ENCODE peak calls at places on chromosomes 5 and 9, in eight cellular contexts. W, P, T, D, B, F, U and I are unnamed samples. For H3K4me1, the result is how much of the 10 kb centered on the place peaks cover.

GRCh38 chr9:129206921-129207320 is 28.9 kb upstream of the IER5L start:
- DNase-seq in W (no peak), P (no peak), T (no peak), D (no peak), B (no peak), F (no peak), U (no peak), I (no peak)

GRCh38 chr9:86349271-86349670 is 4.9 kb downstream of the TUT7 start:
- DNase-seq in W (no peak), P (no peak), T (no peak), D (peak), B (no peak), F (no peak), U (no peak), I (no peak)

GRCh38 chr5:152388610-152389009 is 16.5 kb downstream of the NMUR2 start:
- DNase-seq in W (no peak), P (no peak), T (no peak), D (no peak), B (no peak), F (no peak), U (no peak), I (no peak)

GRCh38 chr9:117414906-117415583 is at the start of gene ASTN2:
- DNase-seq in W (no peak), P (no peak), T (no peak), D (no peak), B (peak), F (no peak), U (peak), I (peak)

GRCh38 chr5:2917524-2917923 is 166.0 kb upstream of the IRX2 start:
- DNase-seq in W (no peak), P (no peak), T (no peak), D (no peak), B (peak), F (no peak), U (no peak), I (no peak)

GRCh38 chr5:175709276-175709781 is 51.5 kb downstream of the HRH2 start:
- DNase-seq in W (no peak), P (peak), T (peak), D (no peak), B (no peak), F (peak), U (no peak), I (no peak)

GRCh38 chr9:89605181-89606048 is 603 bp downstream of the GADD45G start:
- DNase-seq in W (no peak), P (peak), T (peak), D (peak), B (peak), F (peak), U (peak), I (peak)

GRCh38 chr9:77417570-77417969 is 230.6 kb downstream of the GNA14 start:
- DNase-seq in W (no peak), P (no peak), T (no peak), D (peak), B (no peak), F (no peak), U (no peak), I (no peak)

GRCh38 chr9:93659044-93659836 is 82.9 kb downstream of the PHF2 start:
- DNase-seq in W (no peak), P (peak), T (no peak), D (no peak), B (no peak), F (peak), U (no peak), I (no peak)

GRCh38 chr5:71937906-71938698 is 169.2 kb upstream of the MAP1B start:
- DNase-seq in W (no peak), P (no peak), T (no peak), D (no peak), B (no peak), F (no peak), U (no peak), I (no peak)

GRCh38 chr5:103721183-103721582 is 158.6 kb upstream of the NUDT12 start:
- DNase-seq in W (no peak), P (no peak), T (no peak), D (no peak), B (no peak), F (no peak), U (no peak), I (no peak)

GRCh38 chr9:98254236-98255063 is 999 bp downstream of the TBC1D2 start:
- DNase-seq in W (no peak), P (no peak), T (no peak), D (no peak), B (no peak), F (no peak), U (no peak), I (no peak)

GRCh38 chr9:138119202-138120027 is 241.8 kb downstream of the CACNA1B start:
- DNase-seq in W (no peak), P (peak), T (no peak), D (no peak), B (no peak), F (no peak), U (no peak), I (no peak)

GRCh38 chr9:37775216-37775919 is 9.5 kb downstream of the EXOSC3 start:
- DNase-seq in W (no peak), P (no peak), T (no peak), D (no peak), B (no peak), F (no peak), U (no peak), I (no peak)

GRCh38 chr9:126802343-126803059 is 2.3 kb upstream of the ZBTB43 start:
- DNase-seq in W (no peak), P (no peak), T (no peak), D (no peak), B (no peak), F (no peak), U (no peak), I (no peak)

GRCh38 chr9:126806336-126806735 is 1.5 kb downstream of the ZBTB43 start:
- DNase-seq in W (no peak), P (no peak), T (no peak), D (no peak), B (no peak), F (no peak), U (no peak), I (no peak)

GRCh38 chr9:126804696-126805545 is at the start of gene ZBTB43:
- DNase-seq in W (peak), P (peak), T (peak), D (peak), B (peak), F (peak), U (peak), I (peak)

GRCh38 chr9:126804198-126804695 is 593 bp upstream of the ZBTB43 start:
- DNase-seq in W (no peak), P (no peak), T (no peak), D (no peak), B (no peak), F (peak), U (no peak), I (no peak)

GRCh38 chr9:126805546-126806262 is 864 bp downstream of the ZBTB43 start:
- DNase-seq in W (peak), P (peak), T (peak), D (peak), B (no peak), F (peak), U (peak), I (no peak)
- TF ChIP-seq POLR2AphosphoS5 in W (no peak), P (no peak), T (peak), D (no peak), B (no peak), F (no peak), U (no peak), I (no peak)

GRCh38 chr5:124650960-124651662 is 95.3 kb downstream of the ZNF608 start:
- DNase-seq in W (no peak), P (no peak), T (no peak), D (peak), B (peak), F (no peak), U (no peak), I (no peak)

GRCh38 chr5:124651663-124652513 is 94.6 kb downstream of the ZNF608 start:
- DNase-seq in W (no peak), P (peak), T (peak), D (peak), B (peak), F (peak), U (peak), I (peak)

GRCh38 chr5:124649548-124650501 is 96.6 kb downstream of the ZNF608 start:
- DNase-seq in W (no peak), P (peak), T (peak), D (peak), B (no peak), F (no peak), U (no peak), I (no peak)

GRCh38 chr5:124647393-124647792 is 99.0 kb downstream of the ZNF608 start:
- DNase-seq in W (no peak), P (no peak), T (no peak), D (no peak), B (no peak), F (no peak), U (no peak), I (no peak)

DNA sequence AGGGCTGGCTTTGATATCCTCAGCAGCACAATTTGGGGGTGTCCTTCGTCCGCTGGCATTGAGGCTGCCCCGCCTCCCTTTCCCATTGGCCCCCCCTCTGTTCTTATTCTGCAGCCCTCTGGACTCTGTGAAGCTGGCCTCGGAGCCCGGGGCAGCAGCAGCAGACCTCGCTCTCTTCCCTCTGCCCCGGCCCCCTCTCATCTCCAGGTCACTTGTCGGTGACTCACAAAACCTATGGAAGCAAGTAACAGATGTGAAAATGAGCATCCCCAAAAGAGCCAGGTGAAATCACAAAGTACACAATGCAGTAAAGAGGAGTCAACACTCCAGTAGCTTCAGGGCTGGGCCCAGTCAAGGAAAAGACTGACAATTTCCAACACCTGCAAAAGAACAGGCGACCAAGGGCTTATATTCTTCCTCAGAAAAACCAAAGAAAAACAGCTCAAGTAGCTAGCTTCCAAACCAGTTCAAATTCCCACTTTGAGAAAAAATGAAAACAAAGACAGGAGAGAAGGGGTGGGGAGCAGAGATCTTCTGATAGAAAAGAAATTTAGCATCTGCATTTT is 97.5 kb downstream of the ZNF608 start:
- DNase-seq in W (no peak), P (no peak), T (no peak), D (no peak), B (peak), F (no peak), U (no peak), I (no peak)
- H3K4me1 ChIP-seq in W (under half), P (half or more), T (half or more), D (under half), B (under half), F (half or more), U (under half), I (under half)

GRCh38 chr5:122500245-122501086 is 188.4 kb downstream of the SNCAIP start:
- DNase-seq in W (peak), P (no peak), T (no peak), D (peak), B (peak), F (peak), U (peak), I (no peak)

GRCh38 chr5:122493776-122494518 is 181.9 kb downstream of the SNCAIP start:
- DNase-seq in W (no peak), P (no peak), T (no peak), D (no peak), B (no peak), F (no peak), U (no peak), I (no peak)

GRCh38 chr5:122499617-122500016 is 187.6 kb downstream of the SNCAIP start:
- DNase-seq in W (no peak), P (no peak), T (no peak), D (no peak), B (no peak), F (no peak), U (no peak), I (no peak)

GRCh38 chr5:122501087-122501435 is 189.0 kb downstream of the SNCAIP start:
- DNase-seq in W (no peak), P (no peak), T (no peak), D (no peak), B (no peak), F (no peak), U (no peak), I (no peak)

DNA sequence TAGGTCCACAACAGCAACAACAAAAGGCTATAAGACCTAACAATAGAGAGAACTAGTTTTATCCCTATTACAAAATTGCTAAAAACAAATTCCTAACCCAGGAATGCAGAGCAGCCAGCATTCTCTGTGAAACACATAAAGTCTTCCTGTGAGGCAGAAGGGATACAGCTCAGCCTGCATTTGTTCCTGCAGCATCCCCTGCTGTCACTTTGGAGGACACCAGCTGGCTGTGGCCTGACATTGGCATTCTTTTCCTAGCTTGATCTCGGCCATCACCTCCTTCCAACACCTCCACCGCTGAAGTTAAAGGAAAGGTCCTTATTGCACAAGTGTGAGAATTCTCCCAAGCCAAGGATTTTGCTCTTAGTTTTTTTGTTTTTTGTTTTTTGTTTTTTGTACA is 186.1 kb downstream of the SNCAIP start:
- DNase-seq in W (no peak), P (no peak), T (no peak), D (no peak), B (no peak), F (no peak), U (peak), I (no peak)
- TF ChIP-seq CTCF in W (peak), P (no peak), T (no peak), D (no peak), B (peak), F (no peak), U (peak), I (no peak)

DNA sequence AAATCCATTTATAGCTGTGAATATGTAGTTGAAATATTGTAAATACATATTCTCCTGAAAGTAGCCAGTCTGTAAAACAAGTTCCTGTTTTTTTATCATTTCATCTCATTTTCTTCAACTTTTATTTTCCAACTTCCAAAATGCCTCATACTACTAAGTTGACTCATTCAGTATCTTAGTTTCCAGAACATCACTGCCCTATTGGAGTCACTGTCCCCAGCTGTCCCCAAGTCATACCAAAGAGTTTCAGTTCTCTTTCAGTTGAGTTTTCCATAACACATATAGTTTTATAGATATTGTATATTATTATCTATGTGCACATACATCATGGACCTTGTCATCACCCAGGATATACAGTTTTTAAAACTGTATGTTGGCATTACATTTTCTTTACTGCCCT is 261.7 kb downstream of the CDH12 start:
- DNase-seq in W (no peak), P (no peak), T (no peak), D (no peak), B (no peak), F (no peak), U (no peak), I (no peak)
- TF ChIP-seq POLR2AphosphoS5 in W (no peak), P (no peak), T (no peak), D (no peak), B (no peak), F (no peak), U (no peak), I (no peak)

DNA sequence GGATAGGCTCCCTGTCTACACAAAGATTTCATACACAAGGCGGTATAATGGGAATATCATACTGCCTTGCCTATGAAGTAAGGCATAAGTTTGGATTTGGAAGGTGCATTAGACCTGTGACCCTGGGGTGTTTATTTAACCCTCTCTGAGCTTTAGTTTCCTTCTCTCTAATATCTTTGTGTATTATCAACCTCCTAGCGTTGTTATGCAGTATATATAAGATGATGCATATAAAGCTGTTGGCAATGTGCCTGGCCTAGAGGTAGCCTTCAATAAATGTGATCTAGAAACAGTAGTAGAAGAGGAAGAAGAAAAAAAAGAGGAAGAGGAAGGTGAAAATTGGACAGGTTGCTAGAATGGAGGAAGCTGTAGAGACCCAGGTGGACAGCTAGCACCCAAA is 311.6 kb upstream of the CLINT1 start:
- DNase-seq in W (no peak), P (no peak), T (no peak), D (no peak), B (no peak), F (no peak), U (no peak), I (no peak)
- H3K4me1 ChIP-seq in W (under half), P (under half), T (under half), D (under half), B (under half), F (under half), U (under half), I (under half)

GRCh38 chr5:180090769-180091546 is 19.4 kb upstream of the RNF130 start:
- DNase-seq in W (peak), P (no peak), T (peak), D (peak), B (peak), F (no peak), U (peak), I (peak)
- TF ChIP-seq CTCF in W (no peak), P (peak), T (no peak), D (peak), B (peak), F (no peak), U (peak), I (peak)

GRCh38 chr5:172187118-172188032 is 649 bp downstream of the STK10 start:
- DNase-seq in W (peak), P (peak), T (peak), D (peak), B (peak), F (peak), U (peak), I (peak)
- TF ChIP-seq POLR2AphosphoS5 in W (no peak), P (peak), T (peak), D (no peak), B (no peak), F (no peak), U (no peak), I (no peak)

DNA sequence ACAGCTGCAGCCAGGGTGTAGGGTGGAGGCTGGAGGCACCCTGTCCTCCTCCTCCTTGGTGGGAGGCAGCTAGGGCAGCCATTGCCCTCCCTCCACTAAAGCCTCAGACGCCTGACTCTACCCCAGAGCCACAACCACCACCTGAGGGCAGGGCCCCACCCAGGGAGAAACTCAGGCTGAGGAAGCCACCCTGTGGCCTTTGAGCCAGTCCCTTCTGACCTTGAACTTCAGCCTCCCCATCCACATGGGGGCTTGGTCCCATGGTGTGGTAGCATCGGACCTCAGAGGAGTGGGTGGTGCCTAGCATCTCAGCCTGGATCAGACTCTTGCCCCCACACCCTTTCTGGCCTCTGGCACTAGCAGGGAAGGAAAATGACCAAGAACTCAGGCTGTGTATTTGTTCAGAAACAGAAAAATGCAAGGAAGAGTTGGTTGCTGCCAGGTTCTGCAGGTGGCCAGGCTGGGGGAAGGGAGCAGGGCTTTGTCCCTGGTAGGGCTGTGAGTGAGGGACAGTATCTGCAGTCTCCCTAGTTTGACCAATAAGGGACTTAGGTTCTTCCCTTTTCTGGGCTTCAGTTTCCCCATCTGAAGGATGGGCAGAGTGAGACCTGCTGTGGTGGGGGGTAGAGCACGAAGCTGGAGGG is 3.2 kb downstream of the DAB2IP start:
- DNase-seq in W (no peak), P (peak), T (peak), D (no peak), B (no peak), F (no peak), U (no peak), I (no peak)
- H3K4me1 ChIP-seq in W (under half), P (under half), T (half or more), D (under half), B (under half), F (half or more), U (under half), I (under half)

GRCh38 chr9:132241840-132242620 is 80.2 kb downstream of the NTNG2 start:
- DNase-seq in W (no peak), P (peak), T (peak), D (no peak), B (no peak), F (no peak), U (peak), I (no peak)
- TF ChIP-seq CTCF in W (no peak), P (peak), T (no peak), D (no peak), B (no peak), F (no peak), U (no peak), I (no peak)

DNA sequence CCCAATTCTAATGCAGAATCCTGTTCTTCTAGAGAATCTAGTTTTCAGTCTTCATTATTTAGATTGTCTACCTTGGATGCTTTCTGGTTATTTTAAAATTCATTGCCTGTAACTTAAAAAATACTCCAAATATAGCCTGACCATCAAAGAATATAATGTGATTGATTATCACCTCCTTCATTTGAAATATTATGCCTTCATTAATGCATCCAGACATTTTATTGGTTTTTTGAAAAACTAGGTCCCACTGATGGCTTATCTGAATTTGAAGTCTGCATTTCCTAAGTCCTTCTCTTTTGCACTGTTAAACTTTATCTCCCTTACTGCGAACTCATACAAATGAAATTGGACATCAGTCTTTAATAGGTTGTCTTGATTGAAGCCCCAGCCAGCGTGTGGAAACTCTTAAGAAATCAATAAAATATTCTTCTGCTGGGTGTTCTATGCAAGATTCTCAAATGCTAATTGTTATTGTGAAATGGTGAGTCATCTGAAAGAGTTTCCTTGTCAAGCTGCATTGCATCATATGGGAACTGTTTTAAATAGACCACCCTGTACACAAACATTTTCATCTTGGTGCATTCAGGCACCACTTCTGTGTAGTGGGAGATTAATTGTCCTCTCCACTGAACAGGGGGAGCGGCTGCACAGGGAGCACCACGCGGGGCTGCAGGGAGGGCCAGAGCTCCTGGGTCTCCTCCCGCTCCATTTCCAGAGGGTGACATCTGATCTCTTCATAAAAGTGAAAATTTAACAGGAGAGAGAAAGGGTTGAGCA is 92.3 kb upstream of the FANCC start:
- DNase-seq in W (peak), P (no peak), T (no peak), D (peak), B (no peak), F (no peak), U (no peak), I (no peak)
- TF ChIP-seq POLR2AphosphoS5 in W (no peak), P (no peak), T (peak), D (no peak), B (no peak), F (no peak), U (no peak), I (peak)